ENCODE peak calls at places on chromosome 15, in ten cellular contexts. S is right lobe of liver; N is stomach; U is ovary; K is CD8-positive, alpha-beta T cell; C is neural progenitor cell; T is adrenal gland; F is cardiac muscle cell; E is heart right ventricle; H is left ventricle myocardium inferior. B is an unnamed sample.

GRCh38 chr15:72866086-72866646 is 82.6 kb upstream of the ADPGK start:
- DNase-seq in E (no peak), F (no peak), K (no peak), U (no peak), H (no peak), T (no peak), C (no peak), S (no peak), N (no peak), B (no peak)

GRCh38 chr15:86483936-86484335 is 404.3 kb downstream of the AGBL1 start:
- DNase-seq in N (no peak), F (peak; percentile 1), U (no peak), H (no peak), T (no peak), S (no peak), C (no peak), E (no peak), K (no peak), B (peak; percentile 14)

GRCh38 chr15:39589815-39590644 is 9.2 kb downstream of the THBS1 start:
- DNase-seq in E (no peak), S (no peak), H (no peak), U (no peak), N (no peak), T (no peak), K (no peak), F (no peak), C (no peak), B (no peak)

GRCh38 chr15:98412852-98413251 is 235.5 kb upstream of the IGF1R start:
- DNase-seq in K (no peak), E (no peak), U (no peak), F (no peak), S (no peak), C (no peak), T (no peak), H (no peak), N (no peak), B (no peak)

GRCh38 chr15:81331600-81331999 is 7.7 kb upstream of the STARD5 start:
- DNase-seq in H (no peak), C (no peak), T (no peak), S (no peak), E (no peak), F (no peak), U (no peak), N (no peak), K (no peak), B (no peak)

GRCh38 chr15:59456114-59456513 is 18.1 kb downstream of the FAM81A start:
- DNase-seq in N (peak; percentile 87), K (no peak), F (no peak), U (no peak), S (no peak), C (no peak), E (no peak), T (no peak), H (no peak), B (no peak)

GRCh38 chr15:43792761-43793493 is 807 bp downstream of the SERF2 start:
- DNase-seq in F (peak; percentile 23), K (no peak), U (peak; percentile 14), T (peak; percentile 78), S (peak; percentile 60), C (peak; percentile 33), H (no peak), N (no peak), E (peak; percentile 33), B (peak; percentile 60)

GRCh38 chr15:66774001-66774814 is 72.2 kb downstream of the SMAD6 start:
- DNase-seq in H (peak; percentile 85), T (peak; percentile 91), F (peak; percentile 81), N (peak; percentile 92), C (peak; percentile 95), E (peak; percentile 89), S (peak; percentile 85), K (peak; percentile 18), U (peak; percentile 82), B (peak; percentile 71)

GRCh38 chr15:36911322-36911944 is 188.9 kb downstream of the MEIS2 start:
- DNase-seq in U (no peak), C (peak; percentile 28), N (no peak), S (no peak), K (no peak), T (no peak), F (no peak), E (no peak), H (no peak), B (no peak)

GRCh38 chr15:72176155-72176554 is 21.4 kb downstream of the GRAMD2A start:
- DNase-seq in F (no peak), T (no peak), H (no peak), K (no peak), S (no peak), N (no peak), E (no peak), U (peak; percentile 32), C (no peak), B (no peak)

GRCh38 chr15:77566092-77566491 is 66.6 kb downstream of the LINGO1 start:
- DNase-seq in N (no peak), T (no peak), S (no peak), E (no peak), F (no peak), C (no peak), K (no peak), H (no peak), U (no peak), B (no peak)

GRCh38 chr15:91872356-91873132 is 19.0 kb downstream of the SLCO3A1 start:
- DNase-seq in E (no peak), S (no peak), H (no peak), C (no peak), F (no peak), U (no peak), N (peak; percentile 48), K (no peak), T (no peak), B (no peak)

GRCh38 chr15:38220874-38221273 is 31.8 kb upstream of the SPRED1 start:
- DNase-seq in H (no peak), F (no peak), S (no peak), K (no peak), C (no peak), E (no peak), T (no peak), U (no peak), N (no peak), B (no peak)

GRCh38 chr15:66907826-66908502 is 157.4 kb upstream of the SMAD3 start:
- DNase-seq in C (no peak), U (no peak), N (no peak), T (peak; percentile 67), E (peak; percentile 38), K (no peak), S (no peak), F (no peak), H (peak; percentile 50), B (peak; percentile 72)

GRCh38 chr15:60093273-60094067 is 89.4 kb downstream of the FOXB1 start:
- DNase-seq in T (no peak), C (no peak), U (no peak), S (peak; percentile 43), N (peak; percentile 69), F (no peak), E (no peak), K (no peak), H (no peak), B (no peak)

GRCh38 chr15:33693166-33693830 is 275.0 kb upstream of the CHRM5 start:
- DNase-seq in U (no peak), S (no peak), F (no peak), T (no peak), E (no peak), K (no peak), N (no peak), H (no peak), C (no peak), B (no peak)

GRCh38 chr15:46416544-46416943 is 781.7 kb downstream of the SQOR start:
- DNase-seq in K (no peak), N (no peak), T (no peak), E (no peak), S (no peak), H (no peak), F (no peak), C (no peak), U (no peak), B (no peak)

GRCh38 chr15:96181873-96182301 is 148.6 kb upstream of the NR2F2 start:
- DNase-seq in N (no peak), T (no peak), K (no peak), S (peak; percentile 57), F (no peak), C (no peak), U (peak; percentile 77), E (peak; percentile 40), H (peak; percentile 25), B (no peak)

DNA sequence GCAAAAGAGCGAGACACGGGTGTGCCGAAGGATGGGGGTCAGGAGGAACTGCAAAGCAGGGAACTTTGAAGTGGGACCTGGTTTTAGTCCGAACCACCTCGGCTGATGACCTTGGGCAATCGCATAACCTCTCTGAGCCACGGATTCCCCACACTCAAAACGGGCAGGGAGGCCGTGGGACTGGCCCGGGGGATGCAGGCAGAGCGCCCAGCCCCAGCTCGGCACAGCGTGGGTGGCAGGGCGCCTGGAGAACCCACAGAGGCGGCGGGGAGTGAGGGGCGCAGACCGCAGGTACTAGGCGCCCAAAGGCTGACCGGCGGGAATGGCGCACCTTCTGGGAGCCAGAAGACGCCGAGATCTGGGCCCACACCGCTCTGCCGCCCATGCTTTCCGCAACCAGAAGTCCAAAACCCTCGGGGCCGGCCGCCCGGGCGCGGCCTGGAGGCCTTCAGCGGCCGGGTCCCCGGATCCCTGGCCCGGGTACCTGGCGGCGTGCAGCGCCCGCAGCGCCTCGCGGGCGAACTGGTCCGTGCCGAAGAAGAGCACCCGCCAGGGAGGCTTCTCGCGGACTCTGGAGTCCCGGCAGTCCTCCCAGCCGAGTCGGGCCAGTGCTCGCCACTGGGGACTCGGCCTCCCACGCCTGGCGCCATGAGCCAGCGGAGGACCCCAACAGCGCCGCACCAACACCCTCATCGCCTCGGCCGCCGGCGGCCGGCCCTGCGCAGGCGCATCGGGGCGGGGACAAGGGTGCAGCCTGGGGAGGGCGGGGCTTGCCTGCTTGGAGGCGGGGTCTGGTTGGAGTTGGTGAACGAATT is at the start of gene MTFMT:
- DNase-seq in C (peak; percentile 93), T (peak; percentile 94), E (peak; percentile 95), N (peak; percentile 94), H (peak; percentile 94), F (peak; percentile 91), U (peak; percentile 93), K (peak; percentile 88), S (peak; percentile 94), B (peak; percentile 88)
- TF ChIP-seq CTCF in C (no peak), T (no peak), E (no peak), N (no peak), H (no peak), F (peak; percentile 8), U (peak; percentile 14), K (no peak), S (no peak), B (no peak)

GRCh38 chr15:69222002-69222474 is 61.6 kb downstream of the GLCE start:
- DNase-seq in N (no peak), F (no peak), H (no peak), K (no peak), U (no peak), C (no peak), S (no peak), E (no peak), T (no peak), B (no peak)
- H3K4me3 ChIP-seq in N (no peak overlapping the region), F (no peak overlapping the region), H (no peak overlapping the region), K (no peak overlapping the region), U (no peak overlapping the region), C (no peak overlapping the region), S (no peak overlapping the region), E (no peak overlapping the region), T (no peak overlapping the region), B (no peak overlapping the region)

GRCh38 chr15:52798529-52799101 is 8.5 kb upstream of the ONECUT1 start:
- DNase-seq in H (no peak), F (no peak), N (no peak), U (no peak), S (peak; percentile 76), T (no peak), E (no peak), C (peak; percentile 65), K (no peak), B (no peak)
- H3K4me1 ChIP-seq in H (peaks cover 16% of the 10 kb centered on the region), F (peaks cover 5% of the 10 kb centered on the region), N (peaks cover 19% of the 10 kb centered on the region), U (no peaks in the 10 kb centered on the region), S (no peaks in the 10 kb centered on the region), T (no peaks in the 10 kb centered on the region), E (peaks cover 13% of the 10 kb centered on the region), C (peaks cover 11% of the 10 kb centered on the region), K (peaks cover 13% of the 10 kb centered on the region), B (no peaks in the 10 kb centered on the region)

GRCh38 chr15:68195336-68196112 is 9.6 kb downstream of the CALML4 start:
- DNase-seq in T (no peak), F (no peak), E (no peak), K (no peak), C (no peak), S (no peak), H (no peak), N (no peak), U (no peak), B (no peak)
- TF ChIP-seq CTCF in T (no peak), F (no peak), E (no peak), K (no peak), C (no peak), S (no peak), H (no peak), N (no peak), U (no peak), B (peak; percentile 22)